ENCODE peak calls at places on chromosome 3, in seven cellular contexts. One of them, this sample, is unnamed. For H3K9me3, the result is how much of the 10 kb centered on the place peaks cover.

GRCh38 chr3:152399374-152399773 is 130.6 kb downstream of the MBNL1 start:
- DNase-seq in MM.1S: no peak
- DNase-seq in left ventricle myocardium inferior: no peak
- DNase-seq in MG63: peak
- DNase-seq in AG04450: no peak
- DNase-seq in adipocyte: peak
- DNase-seq in prostate gland: no peak
- DNase-seq in this sample: no peak

GRCh38 chr3:159432721-159433300 is 555.8 kb upstream of the IL12A start:
- DNase-seq in MM.1S: no peak
- DNase-seq in AG04450: no peak
- DNase-seq in MG63: no peak
- DNase-seq in prostate gland: no peak
- DNase-seq in adipocyte: peak
- DNase-seq in left ventricle myocardium inferior: no peak
- DNase-seq in this sample: no peak

GRCh38 chr3:10910367-10910766 is 82.2 kb upstream of the SLC6A1 start:
- DNase-seq in MG63: no peak
- DNase-seq in left ventricle myocardium inferior: no peak
- DNase-seq in MM.1S: no peak
- DNase-seq in adipocyte: no peak
- DNase-seq in prostate gland: no peak
- DNase-seq in AG04450: no peak
- DNase-seq in this sample: no peak

GRCh38 chr3:194532591-194532990 is 45.8 kb upstream of the ATP13A3 start:
- DNase-seq in MG63: no peak
- DNase-seq in MM.1S: no peak
- DNase-seq in prostate gland: no peak
- DNase-seq in left ventricle myocardium inferior: no peak
- DNase-seq in AG04450: no peak
- DNase-seq in adipocyte: no peak
- DNase-seq in this sample: no peak

GRCh38 chr3:100782359-100782758 is 73.1 kb downstream of the TFG start:
- DNase-seq in adipocyte: no peak
- DNase-seq in AG04450: no peak
- DNase-seq in MM.1S: no peak
- DNase-seq in MG63: no peak
- DNase-seq in prostate gland: no peak
- DNase-seq in left ventricle myocardium inferior: no peak
- DNase-seq in this sample: peak

GRCh38 chr3:66597316-66597863 is 96.6 kb upstream of the LRIG1 start:
- DNase-seq in MM.1S: no peak
- DNase-seq in AG04450: no peak
- DNase-seq in left ventricle myocardium inferior: no peak
- DNase-seq in MG63: no peak
- DNase-seq in prostate gland: no peak
- DNase-seq in adipocyte: no peak
- DNase-seq in this sample: no peak

GRCh38 chr3:155956508-155957411 is 86.3 kb downstream of the GMPS start:
- DNase-seq in MM.1S: no peak
- DNase-seq in left ventricle myocardium inferior: no peak
- DNase-seq in adipocyte: no peak
- DNase-seq in MG63: no peak
- DNase-seq in AG04450: no peak
- DNase-seq in prostate gland: no peak
- DNase-seq in this sample: no peak

GRCh38 chr3:126014252-126014651 is 45.3 kb downstream of the ROPN1B start:
- DNase-seq in left ventricle myocardium inferior: no peak
- DNase-seq in AG04450: no peak
- DNase-seq in prostate gland: no peak
- DNase-seq in MG63: peak
- DNase-seq in adipocyte: peak
- DNase-seq in MM.1S: no peak
- DNase-seq in this sample: no peak

GRCh38 chr3:12465151-12465795 is 19.0 kb upstream of the TSEN2 start:
- DNase-seq in adipocyte: no peak
- DNase-seq in AG04450: no peak
- DNase-seq in prostate gland: no peak
- DNase-seq in MG63: no peak
- DNase-seq in MM.1S: no peak
- DNase-seq in left ventricle myocardium inferior: no peak
- DNase-seq in this sample: no peak

GRCh38 chr3:64179249-64179648 is 46.0 kb downstream of the PRICKLE2 start:
- DNase-seq in adipocyte: no peak
- DNase-seq in left ventricle myocardium inferior: no peak
- DNase-seq in AG04450: no peak
- DNase-seq in MM.1S: no peak
- DNase-seq in MG63: no peak
- DNase-seq in prostate gland: no peak
- DNase-seq in this sample: no peak

GRCh38 chr3:184456476-184456875 is 76.6 kb downstream of the CHRD start:
- DNase-seq in adipocyte: no peak
- DNase-seq in prostate gland: no peak
- DNase-seq in left ventricle myocardium inferior: no peak
- DNase-seq in AG04450: no peak
- DNase-seq in MG63: no peak
- DNase-seq in MM.1S: no peak
- DNase-seq in this sample: no peak

GRCh38 chr3:72663429-72663828 is 184.8 kb downstream of the SHQ1 start:
- DNase-seq in MG63: no peak
- DNase-seq in left ventricle myocardium inferior: no peak
- DNase-seq in prostate gland: no peak
- DNase-seq in adipocyte: peak
- DNase-seq in MM.1S: no peak
- DNase-seq in AG04450: no peak
- DNase-seq in this sample: no peak

GRCh38 chr3:8802256-8802655 is 32.8 kb upstream of the OXTR start:
- DNase-seq in left ventricle myocardium inferior: no peak
- DNase-seq in MM.1S: no peak
- DNase-seq in MG63: no peak
- DNase-seq in AG04450: no peak
- DNase-seq in prostate gland: no peak
- DNase-seq in adipocyte: no peak
- DNase-seq in this sample: no peak

GRCh38 chr3:141081141-141081795 is 30.1 kb downstream of the SPSB4 start:
- DNase-seq in adipocyte: no peak
- DNase-seq in left ventricle myocardium inferior: no peak
- DNase-seq in AG04450: no peak
- DNase-seq in MG63: no peak
- DNase-seq in prostate gland: no peak
- DNase-seq in MM.1S: no peak
- DNase-seq in this sample: no peak

GRCh38 chr3:16686679-16687078 is 81.5 kb upstream of the DAZL start:
- DNase-seq in left ventricle myocardium inferior: no peak
- DNase-seq in MG63: no peak
- DNase-seq in MM.1S: no peak
- DNase-seq in adipocyte: no peak
- DNase-seq in AG04450: no peak
- DNase-seq in prostate gland: no peak
- DNase-seq in this sample: no peak

GRCh38 chr3:51955175-51955892 is at the start of gene GPR62:
- DNase-seq in adipocyte: no peak
- DNase-seq in MM.1S: no peak
- DNase-seq in AG04450: no peak
- DNase-seq in MG63: no peak
- DNase-seq in prostate gland: no peak
- DNase-seq in left ventricle myocardium inferior: no peak
- DNase-seq in this sample: no peak

GRCh38 chr3:43038010-43038409 is 58.9 kb downstream of the GASK1A start:
- DNase-seq in AG04450: no peak
- DNase-seq in prostate gland: no peak
- DNase-seq in MM.1S: no peak
- DNase-seq in adipocyte: no peak
- DNase-seq in MG63: no peak
- DNase-seq in left ventricle myocardium inferior: no peak
- DNase-seq in this sample: no peak

GRCh38 chr3:139427283-139428060 is 38.0 kb upstream of the COPB2 start:
- DNase-seq in adipocyte: peak
- DNase-seq in AG04450: peak
- DNase-seq in MG63: no peak
- DNase-seq in prostate gland: peak
- DNase-seq in MM.1S: peak
- DNase-seq in left ventricle myocardium inferior: no peak
- DNase-seq in this sample: no peak

GRCh38 chr3:100033184-100033583 is 81.1 kb downstream of the FILIP1L start:
- DNase-seq in prostate gland: peak
- DNase-seq in MM.1S: no peak
- DNase-seq in MG63: peak
- DNase-seq in left ventricle myocardium inferior: no peak
- DNase-seq in adipocyte: peak
- DNase-seq in AG04450: peak
- DNase-seq in this sample: no peak

GRCh38 chr3:108528459-108529231 is 18.2 kb upstream of the MYH15 start:
- DNase-seq in MM.1S: peak
- DNase-seq in left ventricle myocardium inferior: no peak
- DNase-seq in adipocyte: no peak
- DNase-seq in prostate gland: no peak
- DNase-seq in MG63: no peak
- DNase-seq in AG04450: no peak
- DNase-seq in this sample: no peak

GRCh38 chr3:103056953-103057450 is 622.2 kb downstream of the ZPLD1 start:
- DNase-seq in AG04450: no peak
- DNase-seq in left ventricle myocardium inferior: no peak
- DNase-seq in MM.1S: no peak
- DNase-seq in MG63: peak
- DNase-seq in prostate gland: no peak
- DNase-seq in adipocyte: no peak
- DNase-seq in this sample: no peak

GRCh38 chr3:13704174-13704573 is 155.2 kb downstream of the FBLN2 start:
- DNase-seq in prostate gland: no peak
- DNase-seq in MG63: no peak
- DNase-seq in adipocyte: no peak
- DNase-seq in left ventricle myocardium inferior: no peak
- DNase-seq in MM.1S: no peak
- DNase-seq in AG04450: no peak
- DNase-seq in this sample: no peak
- H3K9me3 ChIP-seq in prostate gland: under half
- H3K9me3 ChIP-seq in MG63: under half
- H3K9me3 ChIP-seq in adipocyte: under half
- H3K9me3 ChIP-seq in left ventricle myocardium inferior: under half
- H3K9me3 ChIP-seq in MM.1S: under half
- H3K9me3 ChIP-seq in AG04450: under half
- H3K9me3 ChIP-seq in this sample: under half

DNA sequence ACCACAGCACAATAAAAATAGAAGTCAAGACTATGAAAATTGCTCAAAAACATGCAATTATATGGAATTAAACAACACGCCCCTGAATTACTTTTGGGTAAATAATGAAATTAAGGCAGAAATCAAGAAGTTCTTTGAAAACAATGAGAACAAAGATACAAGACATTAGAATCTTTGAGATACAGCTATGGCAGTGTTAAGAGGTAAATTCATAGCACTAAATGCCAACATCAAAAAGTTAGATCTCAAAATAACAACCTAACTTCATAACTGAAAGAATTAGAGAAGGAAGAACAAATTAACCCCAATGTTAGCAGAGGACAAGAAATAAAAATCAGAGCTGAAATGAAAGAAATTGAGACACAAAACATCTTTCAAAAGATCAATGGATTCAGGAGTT is 86.6 kb upstream of the UBP1 start:
- DNase-seq in MG63: no peak
- DNase-seq in AG04450: no peak
- DNase-seq in prostate gland: no peak
- DNase-seq in adipocyte: no peak
- DNase-seq in left ventricle myocardium inferior: no peak
- DNase-seq in MM.1S: no peak
- DNase-seq in this sample: no peak
- H3K9me3 ChIP-seq in MG63: under half
- H3K9me3 ChIP-seq in AG04450: under half
- H3K9me3 ChIP-seq in prostate gland: under half
- H3K9me3 ChIP-seq in adipocyte: half or more
- H3K9me3 ChIP-seq in left ventricle myocardium inferior: under half
- H3K9me3 ChIP-seq in MM.1S: under half
- H3K9me3 ChIP-seq in this sample: under half

DNA sequence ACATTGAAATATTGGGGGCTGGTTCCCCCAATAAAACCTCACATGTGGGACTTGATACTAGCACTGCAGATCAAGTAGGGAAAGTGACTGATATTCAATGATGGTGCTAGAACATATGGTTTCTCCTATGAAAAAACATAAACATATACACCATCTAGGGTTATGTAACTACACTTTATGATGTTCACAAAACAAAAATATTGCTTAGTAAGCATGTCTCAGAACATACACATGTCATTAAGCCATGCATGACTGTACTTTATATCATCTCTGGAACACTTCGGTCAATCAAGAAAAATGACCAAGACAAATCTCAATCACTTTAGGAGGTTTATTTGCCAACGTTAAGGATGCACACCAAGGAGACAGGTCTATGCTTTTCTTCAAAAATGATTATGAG is 57.4 kb downstream of the ZNF717 start:
- DNase-seq in MM.1S: no peak
- DNase-seq in left ventricle myocardium inferior: no peak
- DNase-seq in prostate gland: no peak
- DNase-seq in MG63: no peak
- DNase-seq in AG04450: no peak
- DNase-seq in adipocyte: no peak
- DNase-seq in this sample: no peak
- H3K9me3 ChIP-seq in MM.1S: under half
- H3K9me3 ChIP-seq in left ventricle myocardium inferior: half or more
- H3K9me3 ChIP-seq in prostate gland: under half
- H3K9me3 ChIP-seq in MG63: under half
- H3K9me3 ChIP-seq in AG04450: half or more
- H3K9me3 ChIP-seq in adipocyte: half or more
- H3K9me3 ChIP-seq in this sample: under half

GRCh38 chr3:38438421-38438820 is 15.3 kb upstream of the ACVR2B start:
- DNase-seq in adipocyte: no peak
- DNase-seq in MM.1S: no peak
- DNase-seq in MG63: no peak
- DNase-seq in left ventricle myocardium inferior: no peak
- DNase-seq in prostate gland: no peak
- DNase-seq in AG04450: no peak
- DNase-seq in this sample: no peak
- H3K9me3 ChIP-seq in adipocyte: under half
- H3K9me3 ChIP-seq in MM.1S: under half
- H3K9me3 ChIP-seq in MG63: under half
- H3K9me3 ChIP-seq in left ventricle myocardium inferior: half or more
- H3K9me3 ChIP-seq in prostate gland: under half
- H3K9me3 ChIP-seq in AG04450: under half
- H3K9me3 ChIP-seq in this sample: under half

GRCh38 chr3:41131224-41131623 is 68.1 kb upstream of the CTNNB1 start:
- DNase-seq in prostate gland: no peak
- DNase-seq in MG63: no peak
- DNase-seq in MM.1S: no peak
- DNase-seq in left ventricle myocardium inferior: no peak
- DNase-seq in adipocyte: no peak
- DNase-seq in AG04450: no peak
- DNase-seq in this sample: no peak
- H3K9me3 ChIP-seq in prostate gland: under half
- H3K9me3 ChIP-seq in MG63: under half
- H3K9me3 ChIP-seq in MM.1S: under half
- H3K9me3 ChIP-seq in left ventricle myocardium inferior: under half
- H3K9me3 ChIP-seq in adipocyte: under half
- H3K9me3 ChIP-seq in AG04450: under half
- H3K9me3 ChIP-seq in this sample: under half

DNA sequence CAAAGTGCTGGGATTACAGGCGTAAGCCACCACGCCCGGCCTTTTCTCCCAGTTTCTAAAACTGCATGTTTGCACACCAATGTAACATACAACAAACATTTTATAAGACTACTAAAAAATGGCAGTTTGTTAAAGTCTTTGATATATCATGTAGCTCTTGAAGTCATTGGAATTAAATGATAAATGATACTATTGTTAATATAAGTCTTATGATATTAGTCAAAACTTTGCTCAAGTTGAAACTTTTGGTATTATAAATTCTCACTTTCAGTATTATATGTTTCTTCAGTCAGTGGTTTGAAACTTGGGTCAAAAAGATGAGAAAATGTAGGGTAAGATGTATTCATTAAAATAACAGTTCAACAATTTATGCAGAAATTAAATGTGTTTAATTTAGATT is 117.6 kb upstream of the TBL1XR1 start:
- DNase-seq in prostate gland: no peak
- DNase-seq in AG04450: no peak
- DNase-seq in MM.1S: no peak
- DNase-seq in left ventricle myocardium inferior: no peak
- DNase-seq in adipocyte: no peak
- DNase-seq in MG63: no peak
- DNase-seq in this sample: no peak
- H3K9me3 ChIP-seq in prostate gland: under half
- H3K9me3 ChIP-seq in AG04450: under half
- H3K9me3 ChIP-seq in MM.1S: under half
- H3K9me3 ChIP-seq in left ventricle myocardium inferior: under half
- H3K9me3 ChIP-seq in adipocyte: under half
- H3K9me3 ChIP-seq in MG63: under half
- H3K9me3 ChIP-seq in this sample: under half

This sample was measured in thyroid gland.